ENCODE peak calls at places on chromosome 17, in five cellular contexts. Z is T-helper 1 cell; C is D341Med; J is CD8-positive, alpha-beta memory T cell; K is astrocyte of the cerebellum. L is an unnamed sample.

GRCh38 chr17:32783602-32784001 is 93.3 kb downstream of the MYO1D start:
- DNase-seq in Z (peak; percentile 49), K (peak; percentile 49), C (peak; percentile 51), J (peak; percentile 45), L (no peak)

GRCh38 chr17:17567114-17567513 is 24.4 kb downstream of the PEMT start:
- DNase-seq in C (no peak), K (no peak), Z (no peak), J (no peak), L (no peak)

GRCh38 chr17:17837966-17838962 is 1.5 kb upstream of the SREBF1 start:
- DNase-seq in K (no peak), J (no peak), Z (no peak), C (no peak), L (peak; percentile 87)

GRCh38 chr17:32370426-32370825 is 20.5 kb downstream of the ZNF207 start:
- DNase-seq in J (no peak), C (no peak), Z (no peak), K (no peak), L (no peak)

GRCh38 chr17:50151937-50152547 is 1.6 kb upstream of the PPP1R9B start:
- DNase-seq in Z (peak; percentile 71), K (peak; percentile 63), J (peak; percentile 61), C (peak; percentile 92), L (peak; percentile 92)

GRCh38 chr17:81095608-81095888 is 60.6 kb downstream of the BAIAP2 start:
- DNase-seq in Z (no peak), C (no peak), K (no peak), J (peak; percentile 26), L (no peak)

GRCh38 chr17:60141111-60142018 is 8.4 kb upstream of the CA4 start:
- DNase-seq in C (no peak), Z (no peak), J (no peak), K (no peak), L (no peak)

GRCh38 chr17:29379084-29379811 is 10.9 kb upstream of the TAOK1 start:
- DNase-seq in Z (no peak), K (no peak), J (no peak), C (no peak), L (no peak)

GRCh38 chr17:57215317-57215716 is 41.0 kb upstream of the MSI2 start:
- DNase-seq in Z (no peak), J (no peak), C (no peak), K (no peak), L (peak; percentile 23)

GRCh38 chr17:69503711-69504110 is 89.2 kb downstream of the MAP2K6 start:
- DNase-seq in K (no peak), Z (no peak), C (no peak), J (no peak), L (no peak)

GRCh38 chr17:76569607-76570279 is 15.9 kb downstream of the ST6GALNAC2 start:
- DNase-seq in Z (no peak), J (no peak), C (peak; percentile 39), K (no peak), L (no peak)

GRCh38 chr17:13593757-13594156 is 8.0 kb downstream of the HS3ST3A1 start:
- DNase-seq in Z (no peak), J (no peak), C (no peak), K (no peak), L (no peak)

GRCh38 chr17:36869856-36870617 is 67.2 kb upstream of the LHX1 start:
- DNase-seq in Z (no peak), K (no peak), C (no peak), J (no peak), L (no peak)

GRCh38 chr17:1561420-1562177 is 993 bp downstream of the PITPNA start:
- DNase-seq in Z (peak; percentile 28), C (peak; percentile 69), K (no peak), J (peak; percentile 45), L (no peak)

GRCh38 chr17:40666366-40666765 is 1.4 kb upstream of the KRT222 start:
- DNase-seq in K (no peak), C (no peak), J (no peak), Z (no peak), L (no peak)

GRCh38 chr17:45138911-45139532 is 3.5 kb downstream of the ACBD4 start:
- DNase-seq in K (no peak), Z (no peak), J (no peak), C (peak; percentile 45), L (no peak)

GRCh38 chr17:17663160-17664072 is 17.8 kb upstream of the RAI1 start:
- DNase-seq in C (peak; percentile 56), J (peak; percentile 75), K (peak; percentile 91), Z (peak; percentile 71), L (no peak)

GRCh38 chr17:13428611-13429042 is 173.1 kb downstream of the HS3ST3A1 start:
- DNase-seq in J (no peak), K (no peak), C (no peak), Z (no peak), L (no peak)

GRCh38 chr17:50875074-50875473 is 8.9 kb upstream of the TOB1 start:
- DNase-seq in Z (no peak), K (no peak), C (no peak), J (no peak), L (no peak)

L was measured in tibial artery.